ENCODE peak calls at places on chromosomes 6 and 20, in eight cellular contexts. G is left ventricle myocardium inferior; U is central memory CD8-positive, alpha-beta T cell; R is A549; O is activated T-cell treated with anti-CD3 and anti-CD28 coated beads for 1 hour; Q is AG08395; B is nephron progenitor cell; I is activated T-helper 1 cell treated with anti-CD3 and anti-CD28 coated beads, Interleukin-2, amount 50 U/mL, for 16 hours. T is an unnamed sample.

GRCh38 chr6:24547243-24547642 is 52.5 kb downstream of the ALDH5A1 start:
- DNase-seq in G (no peak), U (peak), R (no peak), O (no peak), Q (no peak), B (peak), I (no peak), T (no peak)

GRCh38 chr6:33197431-33198048 is 2.9 kb downstream of the RXRB start:
- DNase-seq in G (no peak), U (no peak), R (peak), O (no peak), Q (peak), B (peak), I (no peak), T (no peak)

GRCh38 chr6:147033267-147033666 is 170.9 kb upstream of the STXBP5 start:
- DNase-seq in G (no peak), U (no peak), R (no peak), O (no peak), Q (peak), B (no peak), I (no peak), T (no peak)

GRCh38 chr6:141467041-141467440 is 665.7 kb upstream of the GJE1 start:
- DNase-seq in G (no peak), U (no peak), R (no peak), O (no peak), Q (no peak), B (no peak), I (no peak), T (no peak)

GRCh38 chr6:33630014-33630413 is 8.9 kb downstream of the ITPR3 start:
- DNase-seq in G (no peak), U (no peak), R (no peak), O (peak), Q (no peak), B (no peak), I (no peak), T (no peak)

GRCh38 chr6:91669154-91669903 is 1082.5 kb upstream of the MAP3K7 start:
- DNase-seq in G (no peak), U (no peak), R (no peak), O (no peak), Q (no peak), B (no peak), I (no peak), T (no peak)

GRCh38 chr6:5962794-5963193 is 43.9 kb downstream of the NRN1 start:
- DNase-seq in G (no peak), U (no peak), R (no peak), O (no peak), Q (no peak), B (no peak), I (no peak), T (no peak)

GRCh38 chr20:634526-634925 is 18.5 kb downstream of the SRXN1 start:
- DNase-seq in G (no peak), U (no peak), R (no peak), O (no peak), Q (no peak), B (no peak), I (no peak), T (no peak)

GRCh38 chr20:51442602-51443001 is 99.9 kb downstream of the NFATC2 start:
- DNase-seq in G (no peak), U (no peak), R (no peak), O (no peak), Q (peak), B (no peak), I (no peak), T (no peak)

GRCh38 chr6:37913210-37913609 is 93.7 kb downstream of the ZFAND3 start:
- DNase-seq in G (no peak), U (no peak), R (no peak), O (no peak), Q (no peak), B (no peak), I (no peak), T (no peak)

GRCh38 chr6:149094156-149094555 is 223.4 kb upstream of the TAB2 start:
- DNase-seq in G (no peak), U (no peak), R (no peak), O (no peak), Q (no peak), B (no peak), I (no peak), T (no peak)

GRCh38 chr20:60252866-60253265 is 294.6 kb downstream of the CDH26 start:
- DNase-seq in G (no peak), U (no peak), R (no peak), O (no peak), Q (no peak), B (no peak), I (no peak), T (no peak)

GRCh38 chr20:19382371-19382770 is 169.9 kb downstream of the SLC24A3 start:
- DNase-seq in G (no peak), U (no peak), R (no peak), O (no peak), Q (no peak), B (no peak), I (no peak), T (no peak)

GRCh38 chr6:161434921-161435411 is 161.1 kb upstream of the AGPAT4 start:
- DNase-seq in G (no peak), U (no peak), R (no peak), O (no peak), Q (peak), B (no peak), I (no peak), T (no peak)

GRCh38 chr6:37667050-37667814 is 30.5 kb downstream of the MDGA1 start:
- DNase-seq in G (no peak), U (no peak), R (no peak), O (no peak), Q (peak), B (no peak), I (no peak), T (no peak)

GRCh38 chr20:11906626-11907480 is 10.8 kb upstream of the BTBD3 start:
- DNase-seq in G (no peak), U (no peak), R (no peak), O (no peak), Q (no peak), B (no peak), I (no peak), T (no peak)